ENCODE peak calls at places on chromosomes 3 and 15, in nine cellular contexts. One of them, this sample, is unnamed.

GRCh38 chr3:35640736-35641135 is 1.4 kb downstream of the ARPP21 start:
- DNase-seq in stomach: no peak
- DNase-seq in PC-3: no peak
- DNase-seq in foreskin keratinocyte: no peak
- DNase-seq in SK-N-SH: no peak
- DNase-seq in heart right ventricle: no peak
- DNase-seq in suprapubic skin: no peak
- DNase-seq in psoas muscle: no peak
- DNase-seq in AG10803: no peak
- DNase-seq in this sample: no peak

GRCh38 chr15:38530113-38530512 is 34.5 kb downstream of the RASGRP1 start:
- DNase-seq in stomach: no peak
- DNase-seq in PC-3: no peak
- DNase-seq in foreskin keratinocyte: no peak
- DNase-seq in SK-N-SH: no peak
- DNase-seq in heart right ventricle: no peak
- DNase-seq in suprapubic skin: no peak
- DNase-seq in psoas muscle: no peak
- DNase-seq in AG10803: no peak
- DNase-seq in this sample: no peak

GRCh38 chr3:192817053-192817452 is 89.7 kb upstream of the FGF12 start:
- DNase-seq in stomach: no peak
- DNase-seq in PC-3: peak
- DNase-seq in foreskin keratinocyte: no peak
- DNase-seq in SK-N-SH: no peak
- DNase-seq in heart right ventricle: no peak
- DNase-seq in suprapubic skin: no peak
- DNase-seq in psoas muscle: no peak
- DNase-seq in AG10803: peak
- DNase-seq in this sample: peak

GRCh38 chr15:96345560-96346389 is 15.3 kb downstream of the NR2F2 start:
- DNase-seq in stomach: peak
- DNase-seq in PC-3: peak
- DNase-seq in foreskin keratinocyte: no peak
- DNase-seq in SK-N-SH: peak
- DNase-seq in heart right ventricle: peak
- DNase-seq in suprapubic skin: no peak
- DNase-seq in psoas muscle: peak
- DNase-seq in AG10803: peak
- DNase-seq in this sample: no peak

GRCh38 chr15:74312445-74313007 is 54.9 kb downstream of the CYP11A1 start:
- DNase-seq in stomach: no peak
- DNase-seq in PC-3: no peak
- DNase-seq in foreskin keratinocyte: no peak
- DNase-seq in SK-N-SH: peak
- DNase-seq in heart right ventricle: no peak
- DNase-seq in suprapubic skin: no peak
- DNase-seq in psoas muscle: no peak
- DNase-seq in AG10803: no peak
- DNase-seq in this sample: no peak

GRCh38 chr3:88235102-88235501 is 85.3 kb downstream of the C3orf38 start:
- DNase-seq in stomach: no peak
- DNase-seq in PC-3: peak
- DNase-seq in foreskin keratinocyte: peak
- DNase-seq in SK-N-SH: no peak
- DNase-seq in heart right ventricle: no peak
- DNase-seq in suprapubic skin: no peak
- DNase-seq in psoas muscle: no peak
- DNase-seq in AG10803: no peak
- DNase-seq in this sample: peak

GRCh38 chr3:182793663-182794454 is 555 bp downstream of the ATP11B start:
- DNase-seq in stomach: peak
- DNase-seq in PC-3: peak
- DNase-seq in foreskin keratinocyte: peak
- DNase-seq in SK-N-SH: peak
- DNase-seq in heart right ventricle: peak
- DNase-seq in suprapubic skin: peak
- DNase-seq in psoas muscle: peak
- DNase-seq in AG10803: peak
- DNase-seq in this sample: peak

GRCh38 chr15:63135804-63136203 is 14.1 kb downstream of the LACTB start:
- DNase-seq in stomach: no peak
- DNase-seq in PC-3: peak
- DNase-seq in foreskin keratinocyte: peak
- DNase-seq in SK-N-SH: no peak
- DNase-seq in heart right ventricle: no peak
- DNase-seq in suprapubic skin: no peak
- DNase-seq in psoas muscle: no peak
- DNase-seq in AG10803: peak
- DNase-seq in this sample: peak

GRCh38 chr3:114852974-114853373 is 294.1 kb downstream of the ZBTB20 start:
- DNase-seq in stomach: no peak
- DNase-seq in PC-3: no peak
- DNase-seq in foreskin keratinocyte: no peak
- DNase-seq in SK-N-SH: no peak
- DNase-seq in heart right ventricle: no peak
- DNase-seq in suprapubic skin: no peak
- DNase-seq in psoas muscle: no peak
- DNase-seq in AG10803: no peak
- DNase-seq in this sample: no peak

GRCh38 chr3:62101488-62101887 is 271.9 kb downstream of the FEZF2 start:
- DNase-seq in stomach: no peak
- DNase-seq in PC-3: no peak
- DNase-seq in foreskin keratinocyte: no peak
- DNase-seq in SK-N-SH: peak
- DNase-seq in heart right ventricle: no peak
- DNase-seq in suprapubic skin: no peak
- DNase-seq in psoas muscle: no peak
- DNase-seq in AG10803: peak
- DNase-seq in this sample: no peak

GRCh38 chr3:82376883-82377282 is 615.4 kb upstream of the GBE1 start:
- DNase-seq in stomach: no peak
- DNase-seq in PC-3: peak
- DNase-seq in foreskin keratinocyte: no peak
- DNase-seq in SK-N-SH: no peak
- DNase-seq in heart right ventricle: no peak
- DNase-seq in suprapubic skin: no peak
- DNase-seq in psoas muscle: no peak
- DNase-seq in AG10803: no peak
- DNase-seq in this sample: peak

GRCh38 chr3:161104561-161105551 is at the start of gene B3GALNT1:
- DNase-seq in stomach: peak
- DNase-seq in PC-3: peak
- DNase-seq in foreskin keratinocyte: peak
- DNase-seq in SK-N-SH: peak
- DNase-seq in heart right ventricle: peak
- DNase-seq in suprapubic skin: peak
- DNase-seq in psoas muscle: peak
- DNase-seq in AG10803: peak
- DNase-seq in this sample: peak

GRCh38 chr15:28994830-28995180 is 109.0 kb downstream of the APBA2 start:
- DNase-seq in stomach: no peak
- DNase-seq in PC-3: no peak
- DNase-seq in foreskin keratinocyte: no peak
- DNase-seq in SK-N-SH: no peak
- DNase-seq in heart right ventricle: no peak
- DNase-seq in suprapubic skin: no peak
- DNase-seq in psoas muscle: no peak
- DNase-seq in AG10803: no peak
- DNase-seq in this sample: no peak

GRCh38 chr15:20645956-20646355 is 104.4 kb upstream of the GOLGA6L6 start:
- DNase-seq in stomach: no peak
- DNase-seq in PC-3: no peak
- DNase-seq in foreskin keratinocyte: no peak
- DNase-seq in SK-N-SH: no peak
- DNase-seq in heart right ventricle: no peak
- DNase-seq in suprapubic skin: peak
- DNase-seq in psoas muscle: no peak
- DNase-seq in AG10803: peak
- DNase-seq in this sample: peak

GRCh38 chr3:11499144-11499543 is 144.6 kb downstream of the VGLL4 start:
- DNase-seq in stomach: no peak
- DNase-seq in PC-3: peak
- DNase-seq in foreskin keratinocyte: peak
- DNase-seq in SK-N-SH: no peak
- DNase-seq in heart right ventricle: no peak
- DNase-seq in suprapubic skin: no peak
- DNase-seq in psoas muscle: no peak
- DNase-seq in AG10803: peak
- DNase-seq in this sample: peak

GRCh38 chr15:80042568-80042967 is 16.9 kb upstream of the ZFAND6 start:
- DNase-seq in stomach: no peak
- DNase-seq in PC-3: no peak
- DNase-seq in foreskin keratinocyte: no peak
- DNase-seq in SK-N-SH: no peak
- DNase-seq in heart right ventricle: no peak
- DNase-seq in suprapubic skin: no peak
- DNase-seq in psoas muscle: no peak
- DNase-seq in AG10803: no peak
- DNase-seq in this sample: no peak
- TF ChIP-seq CTCF in stomach: no peak
- TF ChIP-seq CTCF in PC-3: no peak
- TF ChIP-seq CTCF in foreskin keratinocyte: no peak
- TF ChIP-seq CTCF in SK-N-SH: no peak
- TF ChIP-seq CTCF in heart right ventricle: no peak
- TF ChIP-seq CTCF in suprapubic skin: no peak
- TF ChIP-seq CTCF in psoas muscle: no peak
- TF ChIP-seq CTCF in AG10803: no peak
- TF ChIP-seq CTCF in this sample: no peak

GRCh38 chr15:50872832-50873231 is 35.7 kb upstream of the AP4E1 start:
- DNase-seq in stomach: no peak
- DNase-seq in PC-3: no peak
- DNase-seq in foreskin keratinocyte: no peak
- DNase-seq in SK-N-SH: no peak
- DNase-seq in heart right ventricle: no peak
- DNase-seq in suprapubic skin: no peak
- DNase-seq in psoas muscle: no peak
- DNase-seq in AG10803: no peak
- DNase-seq in this sample: no peak

GRCh38 chr15:50871832-50872231 is 36.7 kb upstream of the AP4E1 start:
- DNase-seq in stomach: no peak
- DNase-seq in PC-3: no peak
- DNase-seq in foreskin keratinocyte: no peak
- DNase-seq in SK-N-SH: no peak
- DNase-seq in heart right ventricle: no peak
- DNase-seq in suprapubic skin: no peak
- DNase-seq in psoas muscle: no peak
- DNase-seq in AG10803: no peak
- DNase-seq in this sample: no peak

GRCh38 chr15:50876989-50877360 is 31.5 kb upstream of the AP4E1 start:
- DNase-seq in stomach: peak
- DNase-seq in PC-3: peak
- DNase-seq in foreskin keratinocyte: peak
- DNase-seq in SK-N-SH: peak
- DNase-seq in heart right ventricle: no peak
- DNase-seq in suprapubic skin: peak
- DNase-seq in psoas muscle: peak
- DNase-seq in AG10803: peak
- DNase-seq in this sample: peak

GRCh38 chr15:50876260-50876988 is 32.1 kb upstream of the AP4E1 start:
- DNase-seq in stomach: no peak
- DNase-seq in PC-3: no peak
- DNase-seq in foreskin keratinocyte: no peak
- DNase-seq in SK-N-SH: no peak
- DNase-seq in heart right ventricle: no peak
- DNase-seq in suprapubic skin: no peak
- DNase-seq in psoas muscle: no peak
- DNase-seq in AG10803: no peak
- DNase-seq in this sample: no peak

GRCh38 chr15:50873935-50874353 is 34.5 kb upstream of the AP4E1 start:
- DNase-seq in stomach: no peak
- DNase-seq in PC-3: no peak
- DNase-seq in foreskin keratinocyte: no peak
- DNase-seq in SK-N-SH: no peak
- DNase-seq in heart right ventricle: no peak
- DNase-seq in suprapubic skin: no peak
- DNase-seq in psoas muscle: no peak
- DNase-seq in AG10803: no peak
- DNase-seq in this sample: no peak
- TF ChIP-seq CTCF in stomach: no peak
- TF ChIP-seq CTCF in PC-3: no peak
- TF ChIP-seq CTCF in foreskin keratinocyte: no peak
- TF ChIP-seq CTCF in SK-N-SH: no peak
- TF ChIP-seq CTCF in heart right ventricle: no peak
- TF ChIP-seq CTCF in suprapubic skin: no peak
- TF ChIP-seq CTCF in psoas muscle: no peak
- TF ChIP-seq CTCF in AG10803: no peak
- TF ChIP-seq CTCF in this sample: no peak

GRCh38 chr3:46897829-46898320 is 20.4 kb downstream of the PTH1R start:
- DNase-seq in stomach: no peak
- DNase-seq in PC-3: no peak
- DNase-seq in foreskin keratinocyte: no peak
- DNase-seq in SK-N-SH: no peak
- DNase-seq in heart right ventricle: no peak
- DNase-seq in suprapubic skin: no peak
- DNase-seq in psoas muscle: no peak
- DNase-seq in AG10803: no peak
- DNase-seq in this sample: no peak
- TF ChIP-seq CTCF in stomach: no peak
- TF ChIP-seq CTCF in PC-3: peak
- TF ChIP-seq CTCF in foreskin keratinocyte: no peak
- TF ChIP-seq CTCF in SK-N-SH: no peak
- TF ChIP-seq CTCF in heart right ventricle: no peak
- TF ChIP-seq CTCF in suprapubic skin: no peak
- TF ChIP-seq CTCF in psoas muscle: no peak
- TF ChIP-seq CTCF in AG10803: no peak
- TF ChIP-seq CTCF in this sample: no peak

GRCh38 chr3:124351430-124352142 is 359.7 kb upstream of the ROPN1 start:
- DNase-seq in stomach: no peak
- DNase-seq in PC-3: peak
- DNase-seq in foreskin keratinocyte: peak
- DNase-seq in SK-N-SH: peak
- DNase-seq in heart right ventricle: no peak
- DNase-seq in suprapubic skin: no peak
- DNase-seq in psoas muscle: no peak
- DNase-seq in AG10803: peak
- DNase-seq in this sample: peak

GRCh38 chr3:124352143-124352528 is 360.2 kb upstream of the ROPN1 start:
- DNase-seq in stomach: no peak
- DNase-seq in PC-3: no peak
- DNase-seq in foreskin keratinocyte: no peak
- DNase-seq in SK-N-SH: no peak
- DNase-seq in heart right ventricle: no peak
- DNase-seq in suprapubic skin: no peak
- DNase-seq in psoas muscle: no peak
- DNase-seq in AG10803: no peak
- DNase-seq in this sample: no peak

GRCh38 chr3:124345845-124346244 is 353.9 kb upstream of the ROPN1 start:
- DNase-seq in stomach: no peak
- DNase-seq in PC-3: no peak
- DNase-seq in foreskin keratinocyte: no peak
- DNase-seq in SK-N-SH: no peak
- DNase-seq in heart right ventricle: no peak
- DNase-seq in suprapubic skin: no peak
- DNase-seq in psoas muscle: no peak
- DNase-seq in AG10803: no peak
- DNase-seq in this sample: no peak

GRCh38 chr3:124346487-124346886 is 354.6 kb upstream of the ROPN1 start:
- DNase-seq in stomach: no peak
- DNase-seq in PC-3: no peak
- DNase-seq in foreskin keratinocyte: no peak
- DNase-seq in SK-N-SH: no peak
- DNase-seq in heart right ventricle: no peak
- DNase-seq in suprapubic skin: no peak
- DNase-seq in psoas muscle: no peak
- DNase-seq in AG10803: no peak
- DNase-seq in this sample: no peak

GRCh38 chr3:124347418-124347817 is 355.5 kb upstream of the ROPN1 start:
- DNase-seq in stomach: no peak
- DNase-seq in PC-3: peak
- DNase-seq in foreskin keratinocyte: no peak
- DNase-seq in SK-N-SH: peak
- DNase-seq in heart right ventricle: no peak
- DNase-seq in suprapubic skin: no peak
- DNase-seq in psoas muscle: no peak
- DNase-seq in AG10803: no peak
- DNase-seq in this sample: peak
- TF ChIP-seq CTCF in stomach: no peak
- TF ChIP-seq CTCF in PC-3: peak
- TF ChIP-seq CTCF in foreskin keratinocyte: peak
- TF ChIP-seq CTCF in SK-N-SH: no peak
- TF ChIP-seq CTCF in heart right ventricle: no peak
- TF ChIP-seq CTCF in suprapubic skin: no peak
- TF ChIP-seq CTCF in psoas muscle: no peak
- TF ChIP-seq CTCF in AG10803: no peak
- TF ChIP-seq CTCF in this sample: peak